ENCODE peak calls at places on chromosomes 12 and 14, in seven cellular contexts. O is heart left ventricle, T is NT2/D1, H is T-helper 9 cell, M is tibial nerve, W is left kidney, N is HTR-8/SVneo. K is an unnamed sample.

GRCh38 chr14:101065246-101065645 is 161.7 kb upstream of the RTL1 start:
- DNase-seq in O (no peak), T (no peak), H (no peak), M (no peak), W (no peak), N (no peak), K (no peak)

GRCh38 chr14:98262566-98262965 is 1009.4 kb downstream of the BCL11B start:
- DNase-seq in O (no peak), T (no peak), H (no peak), M (no peak), W (no peak), N (no peak), K (no peak)

GRCh38 chr14:85475113-85475512 is 54.8 kb upstream of the FLRT2 start:
- DNase-seq in O (no peak), T (no peak), H (no peak), M (no peak), W (no peak), N (no peak), K (no peak)

GRCh38 chr14:99720941-99721791 is 37.1 kb downstream of the CYP46A1 start:
- DNase-seq in O (no peak), T (no peak), H (no peak), M (no peak), W (no peak), N (no peak), K (no peak)

GRCh38 chr14:95496690-95497241 is 19.7 kb downstream of the SYNE3 start:
- DNase-seq in O (peak; percentile 41), T (no peak), H (no peak), M (no peak), W (peak; percentile 34), N (no peak), K (no peak)

GRCh38 chr14:67538501-67538900 is 5.4 kb downstream of the PLEKHH1 start:
- DNase-seq in O (no peak), T (no peak), H (no peak), M (no peak), W (no peak), N (no peak), K (no peak)

GRCh38 chr12:30507576-30507975 is 188.1 kb downstream of the IPO8 start:
- DNase-seq in O (no peak), T (no peak), H (no peak), M (no peak), W (no peak), N (no peak), K (no peak)

GRCh38 chr12:131007031-131007793 is 53.5 kb downstream of the ADGRD1 start:
- DNase-seq in O (peak; percentile 59), T (no peak), H (no peak), M (peak; percentile 37), W (peak; percentile 87), N (no peak), K (no peak)

GRCh38 chr12:124709722-124710656 is 142.6 kb upstream of the NCOR2 start:
- DNase-seq in O (no peak), T (no peak), H (no peak), M (peak; percentile 31), W (no peak), N (peak; percentile 54), K (no peak)

GRCh38 chr12:59972941-59973340 is 377.1 kb downstream of the SLC16A7 start:
- DNase-seq in O (no peak), T (no peak), H (no peak), M (no peak), W (no peak), N (peak; percentile 31), K (no peak)

GRCh38 chr12:54163147-54163546 is 25.6 kb downstream of the SMUG1 start:
- DNase-seq in O (no peak), T (no peak), H (no peak), M (no peak), W (no peak), N (no peak), K (no peak)

GRCh38 chr12:132143328-132144071 is 619 bp downstream of the DDX51 start:
- DNase-seq in O (no peak), T (no peak), H (no peak), M (no peak), W (peak; percentile 33), N (no peak), K (no peak)

GRCh38 chr14:94051779-94052178 is 25.6 kb downstream of the OTUB2 start:
- DNase-seq in O (peak; percentile 9), T (no peak), H (no peak), M (no peak), W (no peak), N (no peak), K (no peak)

GRCh38 chr12:89211456-89211855 is 140.8 kb downstream of the DUSP6 start:
- DNase-seq in O (no peak), T (no peak), H (no peak), M (no peak), W (no peak), N (no peak), K (no peak)

GRCh38 chr12:103442187-103442564 is 53.6 kb downstream of the C12orf42 start:
- DNase-seq in O (no peak), T (no peak), H (no peak), M (no peak), W (no peak), N (no peak), K (no peak)

GRCh38 chr12:123034865-123035264 is 54.4 kb downstream of the ARL6IP4 start:
- DNase-seq in O (no peak), T (no peak), H (no peak), M (no peak), W (peak; percentile 33), N (peak; percentile 42), K (no peak)

GRCh38 chr12:108881953-108882352 is 2.1 kb downstream of the DAO start:
- DNase-seq in O (no peak), T (no peak), H (no peak), M (no peak), W (peak; percentile 52), N (no peak), K (no peak)

GRCh38 chr12:46661161-46661845 is 164.5 kb downstream of the SLC38A4 start:
- DNase-seq in O (peak; percentile 24), T (peak; percentile 49), H (no peak), M (peak; percentile 73), W (peak; percentile 84), N (peak; percentile 67), K (peak; percentile 78)

GRCh38 chr14:33928895-33929294 is 22.0 kb downstream of the EGLN3 start:
- DNase-seq in O (no peak), T (no peak), H (no peak), M (no peak), W (no peak), N (no peak), K (no peak)

GRCh38 chr12:71671816-71672215 is 7.7 kb downstream of the THAP2 start:
- DNase-seq in O (no peak), T (no peak), H (no peak), M (no peak), W (no peak), N (no peak), K (no peak)

GRCh38 chr12:124006582-124007170 is 33.7 kb downstream of the ZNF664 start:
- DNase-seq in O (no peak), T (no peak), H (no peak), M (no peak), W (no peak), N (no peak), K (no peak)

GRCh38 chr14:24367506-24368214 is at the start of gene NFATC4:
- DNase-seq in O (peak; percentile 82), T (peak; percentile 63), H (no peak), M (peak; percentile 91), W (peak; percentile 96), N (peak; percentile 74), K (peak; percentile 88)

K was measured in amniotic stem cell.